ENCODE peak calls at places on chromosomes 12 and 14, in six cellular contexts. Z is mammary epithelial cell, I is progenitor cell of endocrine pancreas, R is nephron progenitor cell, S is C1 segment of cervical spinal cord, E is NAMALWA. K is an unnamed sample.

GRCh38 chr12:43742106-43742505 is 16.5 kb downstream of the PUS7L start:
- DNase-seq in R (no peak), S (no peak), Z (peak), I (no peak), E (no peak), K (peak)

GRCh38 chr12:34379142-34379541 is 356.8 kb downstream of the ALG10 start:
- DNase-seq in S (no peak), E (no peak), I (no peak), Z (no peak), R (no peak), K (no peak)

GRCh38 chr14:95545769-95546168 is 10.9 kb downstream of the GLRX5 start:
- DNase-seq in I (no peak), R (no peak), Z (peak), S (no peak), E (no peak), K (peak)

GRCh38 chr12:26870491-26871419 is 37.8 kb upstream of the ITPR2 start:
- DNase-seq in E (no peak), R (no peak), S (no peak), Z (peak), I (no peak), K (peak)

GRCh38 chr12:112527501-112527900 is 108.8 kb downstream of the PTPN11 start:
- DNase-seq in S (no peak), R (no peak), I (no peak), E (no peak), Z (no peak), K (no peak)

GRCh38 chr14:61508526-61508925 is 186.8 kb upstream of the HIF1A start:
- DNase-seq in E (no peak), I (no peak), Z (no peak), S (no peak), R (no peak), K (no peak)

GRCh38 chr14:104856869-104857860 is 7.9 kb upstream of the CEP170B start:
- DNase-seq in S (peak), I (no peak), E (no peak), Z (no peak), R (no peak), K (no peak)

GRCh38 chr12:132480620-132481132 is 9.3 kb upstream of the FBRSL1 start:
- DNase-seq in R (no peak), E (no peak), Z (no peak), S (no peak), I (no peak), K (no peak)

GRCh38 chr12:4133029-4133428 is 140.5 kb upstream of the CCND2 start:
- DNase-seq in E (no peak), S (no peak), I (no peak), Z (no peak), R (no peak), K (no peak)